ENCODE peak calls at places on chromosomes 16 and 17, in four cellular contexts. One of them, this sample, is unnamed.

GRCh38 chr17:42979511-42980273 is at the start of gene PTGES3L:
- DNase-seq in nephron progenitor cell: peak
- DNase-seq in fibroblast of pulmonary artery: peak
- DNase-seq in lower leg skin: no peak
- DNase-seq in this sample: no peak

GRCh38 chr17:37743875-37744632 is 805 bp downstream of the HNF1B start:
- DNase-seq in nephron progenitor cell: peak
- DNase-seq in fibroblast of pulmonary artery: no peak
- DNase-seq in lower leg skin: no peak
- DNase-seq in this sample: no peak

GRCh38 chr16:85390511-85391174 is 222.5 kb upstream of the GSE1 start:
- DNase-seq in nephron progenitor cell: peak
- DNase-seq in lower leg skin: peak
- DNase-seq in fibroblast of pulmonary artery: peak
- DNase-seq in this sample: peak

GRCh38 chr17:40355123-40355803 is 9.3 kb downstream of the GJD3 start:
- DNase-seq in nephron progenitor cell: peak
- DNase-seq in fibroblast of pulmonary artery: peak
- DNase-seq in lower leg skin: no peak
- DNase-seq in this sample: peak

GRCh38 chr17:73706858-73707257 is 62.6 kb upstream of the SDK2 start:
- DNase-seq in lower leg skin: no peak
- DNase-seq in fibroblast of pulmonary artery: no peak
- DNase-seq in nephron progenitor cell: no peak
- DNase-seq in this sample: no peak

GRCh38 chr16:86384980-86385379 is 125.3 kb upstream of the FOXF1 start:
- DNase-seq in nephron progenitor cell: no peak
- DNase-seq in fibroblast of pulmonary artery: no peak
- DNase-seq in lower leg skin: no peak
- DNase-seq in this sample: no peak

GRCh38 chr16:79658301-79659001 is 57.9 kb upstream of the MAF start:
- DNase-seq in nephron progenitor cell: no peak
- DNase-seq in lower leg skin: peak
- DNase-seq in fibroblast of pulmonary artery: peak
- DNase-seq in this sample: no peak

GRCh38 chr16:18049454-18050133 is 286.9 kb downstream of the NPIPA8 start:
- DNase-seq in fibroblast of pulmonary artery: no peak
- DNase-seq in nephron progenitor cell: no peak
- DNase-seq in lower leg skin: no peak
- DNase-seq in this sample: no peak

GRCh38 chr17:17104494-17104893 is 62.2 kb downstream of the MPRIP start:
- DNase-seq in fibroblast of pulmonary artery: no peak
- DNase-seq in lower leg skin: no peak
- DNase-seq in nephron progenitor cell: no peak
- DNase-seq in this sample: no peak

GRCh38 chr17:35314415-35315216 is 58.8 kb downstream of the SLFN11 start:
- DNase-seq in fibroblast of pulmonary artery: no peak
- DNase-seq in nephron progenitor cell: peak
- DNase-seq in lower leg skin: no peak
- DNase-seq in this sample: no peak

GRCh38 chr16:71407731-71408130 is 34.1 kb downstream of the TLE7 start:
- DNase-seq in nephron progenitor cell: no peak
- DNase-seq in lower leg skin: no peak
- DNase-seq in fibroblast of pulmonary artery: no peak
- DNase-seq in this sample: no peak

GRCh38 chr16:58099956-58100300 is 29.3 kb downstream of the CFAP20 start:
- DNase-seq in lower leg skin: no peak
- DNase-seq in nephron progenitor cell: no peak
- DNase-seq in fibroblast of pulmonary artery: no peak
- DNase-seq in this sample: no peak

GRCh38 chr16:79601092-79601977 is 798 bp upstream of the MAF start:
- DNase-seq in fibroblast of pulmonary artery: peak
- DNase-seq in nephron progenitor cell: peak
- DNase-seq in lower leg skin: peak
- DNase-seq in this sample: no peak

GRCh38 chr17:82257473-82257872 is 16.0 kb downstream of the CSNK1D start:
- DNase-seq in lower leg skin: no peak
- DNase-seq in nephron progenitor cell: no peak
- DNase-seq in fibroblast of pulmonary artery: peak
- DNase-seq in this sample: no peak

GRCh38 chr16:89898201-89898967 is 20.3 kb upstream of the MC1R start:
- DNase-seq in nephron progenitor cell: no peak
- DNase-seq in lower leg skin: no peak
- DNase-seq in fibroblast of pulmonary artery: no peak
- DNase-seq in this sample: no peak

GRCh38 chr17:81002409-81003361 is 11.0 kb downstream of the CHMP6 start:
- DNase-seq in lower leg skin: peak
- DNase-seq in nephron progenitor cell: no peak
- DNase-seq in fibroblast of pulmonary artery: peak
- DNase-seq in this sample: peak

GRCh38 chr17:75153854-75154194 is 488 bp downstream of the JPT1 start:
- DNase-seq in nephron progenitor cell: no peak
- DNase-seq in lower leg skin: no peak
- DNase-seq in fibroblast of pulmonary artery: no peak
- DNase-seq in this sample: no peak

GRCh38 chr17:75325827-75326586 is 36.8 kb upstream of the SLC25A19 start:
- DNase-seq in nephron progenitor cell: no peak
- DNase-seq in lower leg skin: no peak
- DNase-seq in fibroblast of pulmonary artery: peak
- DNase-seq in this sample: no peak

GRCh38 chr17:81398855-81399451 is 3.7 kb downstream of the BAHCC1 start:
- DNase-seq in nephron progenitor cell: peak
- DNase-seq in fibroblast of pulmonary artery: no peak
- DNase-seq in lower leg skin: no peak
- DNase-seq in this sample: no peak

GRCh38 chr17:61492759-61493526 is 40.7 kb downstream of the TBX4 start:
- DNase-seq in nephron progenitor cell: no peak
- DNase-seq in fibroblast of pulmonary artery: peak
- DNase-seq in lower leg skin: no peak
- DNase-seq in this sample: no peak

GRCh38 chr17:43360739-43361498 is 37.9 kb upstream of the ARL4D start:
- DNase-seq in nephron progenitor cell: peak
- DNase-seq in lower leg skin: peak
- DNase-seq in fibroblast of pulmonary artery: peak
- DNase-seq in this sample: peak

GRCh38 chr16:87461466-87461975 is 31.3 kb downstream of the ZCCHC14 start:
- DNase-seq in lower leg skin: peak
- DNase-seq in nephron progenitor cell: peak
- DNase-seq in fibroblast of pulmonary artery: peak
- DNase-seq in this sample: no peak
- TF ChIP-seq CTCF in lower leg skin: no peak
- TF ChIP-seq CTCF in nephron progenitor cell: peak
- TF ChIP-seq CTCF in fibroblast of pulmonary artery: no peak
- TF ChIP-seq CTCF in this sample: no peak

DNA sequence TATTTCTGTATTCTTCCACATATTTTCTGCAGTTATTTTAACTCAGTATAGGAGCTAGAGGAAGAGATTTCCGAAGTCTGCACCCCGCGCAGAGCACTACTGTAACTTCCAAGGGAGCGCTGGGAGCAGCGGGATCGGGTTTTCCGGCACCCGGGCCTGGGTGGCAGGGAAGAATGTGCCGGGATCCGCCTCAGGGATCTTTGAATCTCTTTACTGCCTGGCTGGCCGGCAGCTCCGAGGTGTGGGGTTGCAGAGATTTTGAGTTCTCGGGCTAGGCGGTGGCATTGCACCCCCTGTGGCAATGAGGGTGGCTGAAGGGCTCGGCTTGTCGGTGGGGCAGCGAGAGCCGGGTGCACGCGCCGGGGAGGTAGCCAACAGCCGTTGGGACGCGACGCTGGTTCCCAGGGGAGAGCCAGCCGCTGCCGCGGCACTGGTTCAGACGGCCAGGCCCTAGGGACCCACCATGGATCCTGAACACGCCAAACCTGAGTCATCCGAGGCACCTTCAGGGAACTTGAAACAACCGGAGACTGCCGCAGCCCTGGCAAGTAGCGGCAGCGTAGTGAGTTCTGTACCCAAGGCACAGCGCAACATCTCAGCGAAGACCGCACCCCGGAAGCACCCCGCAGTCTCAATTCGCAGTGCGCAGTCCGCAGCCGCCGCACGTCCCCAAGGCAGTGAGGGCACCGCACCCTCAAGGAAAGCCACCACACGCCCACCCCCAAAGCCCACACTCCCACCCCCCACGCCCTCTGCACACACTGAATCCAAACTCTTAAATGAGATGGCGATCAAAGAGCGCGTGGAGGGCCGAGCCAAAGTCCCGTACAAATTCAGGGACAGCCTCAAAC is at the start of gene CMTM1:
- DNase-seq in fibroblast of pulmonary artery: no peak
- DNase-seq in lower leg skin: no peak
- DNase-seq in nephron progenitor cell: no peak
- DNase-seq in this sample: no peak
- TF ChIP-seq CTCF in fibroblast of pulmonary artery: no peak
- TF ChIP-seq CTCF in lower leg skin: no peak
- TF ChIP-seq CTCF in nephron progenitor cell: no peak
- TF ChIP-seq CTCF in this sample: no peak

GRCh38 chr16:68366062-68366461 is 55.2 kb downstream of the PRMT7 start:
- DNase-seq in lower leg skin: no peak
- DNase-seq in fibroblast of pulmonary artery: no peak
- DNase-seq in nephron progenitor cell: no peak
- DNase-seq in this sample: no peak

GRCh38 chr16:68368602-68368944 is 57.8 kb downstream of the PRMT7 start:
- DNase-seq in fibroblast of pulmonary artery: no peak
- DNase-seq in nephron progenitor cell: no peak
- DNase-seq in lower leg skin: no peak
- DNase-seq in this sample: no peak

GRCh38 chr16:68367891-68368601 is 57.2 kb downstream of the PRMT7 start:
- DNase-seq in nephron progenitor cell: no peak
- DNase-seq in fibroblast of pulmonary artery: no peak
- DNase-seq in lower leg skin: no peak
- DNase-seq in this sample: no peak

GRCh38 chr16:68367440-68367839 is 56.6 kb downstream of the PRMT7 start:
- DNase-seq in nephron progenitor cell: no peak
- DNase-seq in fibroblast of pulmonary artery: no peak
- DNase-seq in lower leg skin: no peak
- DNase-seq in this sample: no peak

DNA sequence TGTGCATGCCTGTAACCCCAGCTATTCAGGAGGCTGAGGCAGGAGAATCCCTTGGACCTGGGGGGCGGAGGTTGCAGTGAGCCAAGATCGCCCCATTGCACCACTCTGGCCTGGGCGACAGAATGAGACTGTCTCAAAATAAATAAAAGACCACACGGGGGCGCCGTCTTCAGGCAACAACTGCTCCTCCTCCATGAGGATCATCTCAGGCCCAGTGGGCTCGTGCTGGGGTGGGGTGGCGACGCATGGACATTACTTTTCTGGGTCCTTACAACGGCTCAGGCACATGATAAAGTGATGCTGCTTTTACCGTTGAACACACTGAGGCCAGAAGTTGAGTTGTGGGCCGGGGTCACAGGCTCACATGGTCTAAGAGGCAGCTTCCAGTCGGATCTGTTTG is 56.2 kb downstream of the PRMT7 start:
- DNase-seq in nephron progenitor cell: peak
- DNase-seq in lower leg skin: no peak
- DNase-seq in fibroblast of pulmonary artery: peak
- DNase-seq in this sample: peak
- TF ChIP-seq CTCF in nephron progenitor cell: peak
- TF ChIP-seq CTCF in lower leg skin: no peak
- TF ChIP-seq CTCF in fibroblast of pulmonary artery: peak
- TF ChIP-seq CTCF in this sample: no peak

DNA sequence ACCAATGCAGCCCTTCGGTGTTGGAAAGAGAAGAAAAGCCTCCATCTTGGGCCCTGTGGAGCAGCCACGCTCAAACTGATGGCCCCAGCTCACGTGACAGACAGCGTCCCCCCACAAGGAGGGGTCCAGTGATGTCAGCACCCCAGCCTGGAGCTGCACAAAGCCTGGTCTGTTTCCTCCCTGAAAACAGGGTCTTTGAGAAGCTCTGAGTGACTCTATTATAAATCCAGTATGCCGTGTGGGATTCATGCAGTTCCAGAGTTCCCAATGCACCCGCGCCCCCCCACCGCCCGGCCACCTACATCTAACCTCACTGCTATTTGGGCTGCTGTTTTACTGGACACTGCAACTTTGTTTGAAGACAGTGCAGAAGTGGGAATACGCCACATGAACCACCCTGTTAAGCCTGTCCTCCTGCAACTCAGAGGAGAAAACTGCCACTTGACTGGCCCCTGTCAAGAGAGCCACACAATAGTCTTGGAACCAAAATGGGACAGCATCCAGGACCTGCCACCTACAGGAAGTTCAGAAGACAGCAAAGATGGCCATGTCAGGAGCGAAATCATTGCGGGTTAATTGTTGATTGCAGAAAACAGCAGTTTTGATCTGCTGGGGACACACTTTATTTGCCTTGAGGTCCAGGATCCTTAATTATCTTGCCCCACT is 33.1 kb downstream of the PMP22 start:
- DNase-seq in nephron progenitor cell: no peak
- DNase-seq in fibroblast of pulmonary artery: no peak
- DNase-seq in lower leg skin: no peak
- DNase-seq in this sample: no peak
- TF ChIP-seq CTCF in nephron progenitor cell: no peak
- TF ChIP-seq CTCF in fibroblast of pulmonary artery: no peak
- TF ChIP-seq CTCF in lower leg skin: no peak
- TF ChIP-seq CTCF in this sample: no peak

DNA sequence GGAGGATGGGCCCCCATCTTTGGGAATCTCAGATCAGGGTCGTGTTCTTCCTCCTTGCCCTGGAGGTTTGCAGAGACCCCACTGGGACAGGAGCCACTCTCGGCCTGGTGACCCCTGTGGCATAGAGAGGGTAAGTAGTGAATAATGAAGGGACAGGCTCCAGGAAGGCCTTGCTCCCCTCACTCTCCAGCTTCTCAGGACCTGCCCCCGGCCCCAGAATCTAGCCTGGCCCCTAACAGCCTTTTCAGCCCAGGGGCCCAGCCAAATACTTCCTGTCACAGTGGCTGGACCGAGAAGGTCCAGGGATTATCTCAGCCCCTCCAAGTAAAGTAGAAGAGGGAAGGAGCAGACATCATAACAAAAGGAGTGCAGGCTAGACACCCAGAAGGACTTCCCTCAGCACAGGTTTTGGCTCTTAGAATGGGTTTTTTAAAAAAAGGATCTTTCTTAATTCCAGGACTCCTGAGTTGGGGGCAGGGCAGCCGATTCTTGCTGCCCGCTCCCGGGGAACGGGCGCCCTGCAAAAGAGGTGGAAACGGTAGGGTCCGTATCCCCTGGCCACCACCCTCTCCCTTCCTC is 637 bp upstream of the NXPH3 start:
- DNase-seq in nephron progenitor cell: no peak
- DNase-seq in lower leg skin: no peak
- DNase-seq in fibroblast of pulmonary artery: no peak
- DNase-seq in this sample: no peak
- TF ChIP-seq CTCF in nephron progenitor cell: no peak
- TF ChIP-seq CTCF in lower leg skin: no peak
- TF ChIP-seq CTCF in fibroblast of pulmonary artery: no peak
- TF ChIP-seq CTCF in this sample: no peak

This sample was measured in omental fat pad.